ENCODE peak calls at places on chromosomes 11 and 22, in four cellular contexts. Z, E, P and W are unnamed samples.
A peak's percentile ranks its signal among the peaks of the same experiment; 100 is the strongest.

GRCh38 chr11:56783448-56784041 is 35.0 kb upstream of the OR9G4 start:
- DNase-seq in Z (no peak), E (peak; percentile 54), P (no peak), W (no peak)

GRCh38 chr11:47175746-47176327 is 842 bp downstream of the ARFGAP2 start:
- DNase-seq in Z (peak; percentile 12), E (no peak), P (no peak), W (no peak)

GRCh38 chr11:112227002-112227401 is 774 bp downstream of the PTS start:
- DNase-seq in Z (no peak), E (peak; percentile 48), P (no peak), W (no peak)

GRCh38 chr22:21866821-21867527 is 471 bp downstream of the MAPK1 start:
- DNase-seq in Z (no peak), E (no peak), P (no peak), W (peak; percentile 22)

GRCh38 chr11:117620659-117621058 is 176.4 kb downstream of the DSCAML1 start:
- DNase-seq in Z (no peak), E (no peak), P (no peak), W (no peak)

GRCh38 chr22:23763579-23764331 is 965 bp downstream of the C22orf15 start:
- DNase-seq in Z (peak; percentile 30), E (no peak), P (no peak), W (no peak)

GRCh38 chr22:50178871-50179869 is 6.5 kb upstream of the TRABD start:
- DNase-seq in Z (no peak), E (no peak), P (no peak), W (no peak)

GRCh38 chr11:14422814-14423182 is 63.8 kb upstream of the RRAS2 start:
- DNase-seq in Z (no peak), E (no peak), P (no peak), W (no peak)

GRCh38 chr11:105489431-105489830 is 120.4 kb upstream of the GRIA4 start:
- DNase-seq in Z (no peak), E (peak; percentile 22), P (no peak), W (no peak)

DNA sequence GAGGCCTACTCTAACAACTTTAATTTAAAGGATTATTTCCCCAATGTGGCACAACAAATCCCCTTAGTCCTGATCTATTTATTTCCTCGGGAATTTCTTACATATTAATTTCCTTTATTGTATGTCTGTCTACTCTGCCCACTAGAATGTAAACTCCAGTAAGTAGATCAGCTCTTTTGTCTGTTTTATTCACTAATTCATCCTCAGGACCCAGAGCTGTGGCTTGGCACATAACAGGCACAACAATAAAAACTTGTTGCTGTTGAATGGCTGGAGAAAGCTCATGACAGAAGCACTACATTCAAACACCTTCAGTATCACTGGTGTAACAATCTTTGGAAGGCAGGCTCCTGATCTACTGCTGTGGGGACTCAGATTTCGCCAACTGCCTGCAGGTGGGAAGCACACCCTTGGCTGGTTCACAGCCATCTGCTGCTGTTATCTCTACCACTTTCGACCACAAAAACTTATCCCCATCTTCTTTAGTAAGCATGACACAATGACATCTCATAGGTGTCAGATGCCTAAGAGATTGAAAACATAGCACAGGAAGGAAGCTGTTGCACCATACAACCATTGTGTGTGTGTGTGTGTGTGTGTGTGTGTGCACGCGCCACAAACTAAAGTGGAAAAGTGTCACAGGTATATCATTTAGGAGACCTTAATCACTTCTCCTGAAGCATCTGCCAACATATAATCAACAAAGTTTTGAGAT is 11.9 kb downstream of the HIRA start:
- DNase-seq in Z (no peak), E (peak; percentile 17), P (no peak), W (no peak)
- H3K4me3 ChIP-seq in Z (no peak overlapping the region), E (no peak overlapping the region), P (no peak overlapping the region), W (no peak overlapping the region)

DNA sequence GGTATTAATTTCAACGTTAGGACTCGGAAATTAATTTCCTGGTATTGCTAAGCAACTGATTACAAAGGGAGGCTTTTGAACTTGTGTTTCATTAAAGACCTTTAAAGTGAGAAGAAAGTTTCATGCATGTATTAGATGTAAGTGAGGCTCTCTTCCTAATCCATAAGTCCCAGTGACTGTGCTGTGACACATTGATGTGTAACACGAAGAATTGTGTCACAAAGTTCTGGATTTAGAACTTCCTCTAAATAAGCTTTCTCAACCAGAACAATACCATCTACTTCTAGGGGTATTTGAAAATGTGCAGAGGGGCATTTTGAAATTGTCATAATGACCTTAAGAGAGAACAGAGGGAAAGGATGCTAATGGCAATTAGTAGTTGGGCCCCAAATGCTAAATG is 14.4 kb downstream of the DCUN1D5 start:
- DNase-seq in Z (no peak), E (no peak), P (no peak), W (no peak)
- TF ChIP-seq CTCF in Z (no peak), E (no peak), P (no peak), W (no peak)

GRCh38 chr11:128903248-128904041 is 12.3 kb downstream of the KCNJ5 start:
- DNase-seq in Z (peak; percentile 41), E (peak; percentile 59), P (no peak), W (no peak)

GRCh38 chr11:128904303-128904871 is 13.2 kb downstream of the KCNJ5 start:
- DNase-seq in Z (no peak), E (no peak), P (no peak), W (no peak)

GRCh38 chr11:128906185-128907065 is 15.3 kb downstream of the KCNJ5 start:
- DNase-seq in Z (no peak), E (no peak), P (no peak), W (no peak)

GRCh38 chr11:128904872-128905344 is 13.8 kb downstream of the KCNJ5 start:
- DNase-seq in Z (no peak), E (no peak), P (no peak), W (no peak)

GRCh38 chr11:128905345-128906184 is 14.4 kb downstream of the KCNJ5 start:
- DNase-seq in Z (no peak), E (peak; percentile 26), P (no peak), W (no peak)
- H3K27ac ChIP-seq in Z (peak overlapping the region; percentile 8), E (no peak overlapping the region), P (peak overlapping the region; percentile 69), W (peak overlapping the region; percentile 51)

DNA sequence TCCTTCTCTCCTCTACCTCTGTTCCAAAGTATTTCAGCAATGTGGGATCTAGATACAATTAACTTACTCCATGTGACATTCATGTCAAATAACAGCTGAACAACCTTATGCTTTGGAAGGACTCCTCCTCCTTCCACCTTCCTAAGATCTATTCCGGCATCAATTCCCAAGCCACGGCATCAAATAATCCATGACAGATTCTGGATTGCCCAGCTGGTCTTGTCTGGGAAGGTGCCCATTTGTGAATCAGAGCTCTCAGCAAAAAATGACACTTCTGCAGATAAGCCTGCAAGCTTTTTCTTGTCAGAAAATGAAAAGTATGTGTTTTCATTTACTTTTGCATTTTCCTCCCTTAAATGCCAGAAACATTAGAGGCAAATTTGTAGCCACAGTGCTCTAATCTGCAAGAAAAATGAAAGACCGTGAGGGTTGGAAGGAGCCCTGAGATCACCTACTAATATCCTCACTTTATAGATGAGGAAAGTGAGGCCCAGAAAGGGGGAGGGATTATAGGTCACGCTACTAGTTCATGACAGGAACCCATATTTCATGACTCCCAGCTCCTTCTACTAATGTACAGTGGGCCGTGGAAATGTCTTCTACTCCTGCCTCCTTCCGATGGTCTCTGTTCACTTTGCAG is 124.0 kb downstream of the ME3 start:
- DNase-seq in Z (no peak), E (peak; percentile 80), P (no peak), W (no peak)
- H3K4me3 ChIP-seq in Z (no peak overlapping the region), E (no peak overlapping the region), P (no peak overlapping the region), W (no peak overlapping the region)

GRCh38 chr11:36066891-36067290 is 123.0 kb downstream of the LDLRAD3 start:
- DNase-seq in Z (no peak), E (no peak), P (no peak), W (no peak)

GRCh38 chr11:36073411-36074203 is 129.7 kb downstream of the LDLRAD3 start:
- DNase-seq in Z (peak; percentile 86), E (peak; percentile 92), P (no peak), W (no peak)

GRCh38 chr11:36070215-36070976 is 126.5 kb downstream of the LDLRAD3 start:
- DNase-seq in Z (no peak), E (no peak), P (no peak), W (no peak)

GRCh38 chr11:36071917-36072500 is 128.1 kb downstream of the LDLRAD3 start:
- DNase-seq in Z (no peak), E (no peak), P (no peak), W (no peak)

GRCh38 chr11:36069576-36070214 is 125.8 kb downstream of the LDLRAD3 start:
- DNase-seq in Z (no peak), E (no peak), P (peak; percentile 40), W (no peak)
- TF ChIP-seq CTCF in Z (no peak), E (no peak), P (peak; percentile 47), W (no peak)